ENCODE peak calls at places on chromosomes 4 and X, in four cellular contexts. Y is breast epithelium, V is Peyer's patch, U is right lobe of liver. G is an unnamed sample.

GRCh38 chr4:113683143-113683542 is 78.4 kb downstream of the CAMK2D start:
- DNase-seq in Y (no peak), V (peak; percentile 82), U (no peak), G (no peak)

GRCh38 chr4:128159967-128160366 is 98.9 kb downstream of the LARP1B start:
- DNase-seq in Y (no peak), V (no peak), U (no peak), G (no peak)

GRCh38 chr4:15314974-15315373 is 112.9 kb upstream of the C1QTNF7 start:
- DNase-seq in Y (no peak), V (no peak), U (no peak), G (no peak)

GRCh38 chr4:6498511-6499240 is 26.3 kb upstream of the PPP2R2C start:
- DNase-seq in Y (peak; percentile 9), V (no peak), U (no peak), G (no peak)

GRCh38 chr4:1767058-1767769 is 25.9 kb upstream of the FGFR3 start:
- DNase-seq in Y (no peak), V (no peak), U (no peak), G (no peak)

GRCh38 chr4:154616731-154617130 is 4.3 kb upstream of the FGG start:
- DNase-seq in Y (no peak), V (no peak), U (no peak), G (no peak)

GRCh38 chrX:100368167-100368566 is 41.9 kb downstream of the PCDH19 start:
- DNase-seq in Y (no peak), V (no peak), U (no peak), G (no peak)

GRCh38 chrX:108068121-108068520 is 23.2 kb downstream of the PSMD10 start:
- DNase-seq in Y (no peak), V (no peak), U (no peak), G (no peak)

GRCh38 chr4:171186700-171187099 is 626.5 kb upstream of the GALNTL6 start:
- DNase-seq in Y (no peak), V (no peak), U (no peak), G (no peak)

GRCh38 chr4:128796934-128797333 is 12.6 kb upstream of the JADE1 start:
- DNase-seq in Y (no peak), V (no peak), U (no peak), G (no peak)

GRCh38 chr4:152039085-152039484 is 278.3 kb upstream of the GATB start:
- DNase-seq in Y (no peak), V (no peak), U (no peak), G (peak; percentile 74)

GRCh38 chr4:100936676-100937390 is 410.5 kb downstream of the PPP3CA start:
- DNase-seq in Y (no peak), V (no peak), U (no peak), G (no peak)

GRCh38 chr4:52873861-52874343 is 11.8 kb downstream of the RASL11B start:
- DNase-seq in Y (no peak), V (no peak), U (no peak), G (no peak)

GRCh38 chrX:28586291-28586690 is 955 bp upstream of the IL1RAPL1 start:
- DNase-seq in Y (no peak), V (no peak), U (no peak), G (peak; percentile 22)

GRCh38 chr4:7190668-7191545 is 1.4 kb upstream of the SORCS2 start:
- DNase-seq in Y (peak; percentile 12), V (peak; percentile 27), U (no peak), G (peak; percentile 4)

GRCh38 chr4:39044947-39045734 is 12.9 kb upstream of the TMEM156 start:
- DNase-seq in Y (no peak), V (peak; percentile 77), U (no peak), G (no peak)

GRCh38 chrX:23292979-23293651 is 41.5 kb upstream of the PTCHD1 start:
- DNase-seq in Y (no peak), V (no peak), U (no peak), G (no peak)

GRCh38 chr4:85776579-85776978 is 301.6 kb downstream of the ARHGAP24 start:
- DNase-seq in Y (no peak), V (no peak), U (no peak), G (no peak)

GRCh38 chr4:15451866-15452765 is 17.6 kb upstream of the CC2D2A start:
- DNase-seq in Y (no peak), V (no peak), U (no peak), G (no peak)

GRCh38 chr4:3347871-3348270 is 55.0 kb downstream of the RGS12 start:
- DNase-seq in Y (no peak), V (no peak), U (no peak), G (no peak)

GRCh38 chr4:70399319-70399718 is 1.6 kb downstream of the OPRPN start:
- DNase-seq in Y (no peak), V (no peak), U (no peak), G (no peak)

GRCh38 chr4:98793658-98794057 is 135.2 kb upstream of the TSPAN5 start:
- DNase-seq in Y (no peak), V (no peak), U (no peak), G (no peak)

GRCh38 chr4:121562833-121563232 is 133.9 kb downstream of the ANXA5 start:
- DNase-seq in Y (no peak), V (no peak), U (no peak), G (no peak)

GRCh38 chrX:149074429-149074828 is 430.7 kb downstream of the IDS start:
- DNase-seq in Y (no peak), V (no peak), U (no peak), G (peak; percentile 61)

GRCh38 chr4:3494501-3494900 is 31.4 kb downstream of the DOK7 start:
- DNase-seq in Y (no peak), V (no peak), U (no peak), G (no peak)

GRCh38 chrX:50157545-50158125 is 43.2 kb downstream of the AKAP4 start:
- DNase-seq in Y (no peak), V (peak; percentile 61), U (no peak), G (no peak)

GRCh38 chr4:185576918-185577591 is 41.7 kb upstream of the PDLIM3 start:
- DNase-seq in Y (no peak), V (no peak), U (no peak), G (no peak)

DNA sequence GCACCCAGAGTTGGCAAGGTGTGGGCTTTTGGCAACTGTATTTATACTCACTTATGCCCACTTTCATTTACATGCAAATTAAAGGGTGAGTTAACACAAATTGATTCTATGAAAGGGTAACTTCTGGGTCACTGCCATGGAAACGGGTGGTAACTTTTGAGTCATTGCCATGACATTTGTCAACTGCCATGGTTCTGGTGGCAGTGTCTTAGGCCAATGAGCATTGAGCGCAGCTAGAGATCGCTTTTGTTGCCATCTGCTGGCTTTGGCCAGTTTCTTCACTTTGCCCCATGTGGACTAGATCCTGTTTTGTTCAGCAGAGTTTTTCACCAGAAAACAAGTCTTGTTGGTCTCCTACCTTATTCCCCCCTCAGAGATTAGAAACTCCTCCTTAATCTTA is 170.8 kb upstream of the NUDT6 start:
- DNase-seq in Y (no peak), V (no peak), U (no peak), G (no peak)
- TF ChIP-seq CTCF in Y (no peak), V (no peak), U (no peak), G (no peak)

GRCh38 chr4:40626183-40626990 is 3.3 kb downstream of the RBM47 start:
- DNase-seq in Y (no peak), V (no peak), U (no peak), G (no peak)

GRCh38 chr4:40630335-40631021 is 814 bp upstream of the RBM47 start:
- DNase-seq in Y (peak; percentile 76), V (peak; percentile 72), U (peak; percentile 87), G (no peak)

GRCh38 chr4:40628888-40629287 is 776 bp downstream of the RBM47 start:
- DNase-seq in Y (no peak), V (no peak), U (no peak), G (no peak)

GRCh38 chr4:40627540-40627939 is 2.1 kb downstream of the RBM47 start:
- DNase-seq in Y (no peak), V (no peak), U (no peak), G (no peak)

GRCh38 chr4:40629401-40630334 is at the start of gene RBM47:
- DNase-seq in Y (peak; percentile 88), V (peak; percentile 86), U (peak; percentile 91), G (peak; percentile 57)
- TF ChIP-seq POLR2A in Y (peak; percentile 48), V (peak; percentile 49), U (peak; percentile 75), G (no peak)

DNA sequence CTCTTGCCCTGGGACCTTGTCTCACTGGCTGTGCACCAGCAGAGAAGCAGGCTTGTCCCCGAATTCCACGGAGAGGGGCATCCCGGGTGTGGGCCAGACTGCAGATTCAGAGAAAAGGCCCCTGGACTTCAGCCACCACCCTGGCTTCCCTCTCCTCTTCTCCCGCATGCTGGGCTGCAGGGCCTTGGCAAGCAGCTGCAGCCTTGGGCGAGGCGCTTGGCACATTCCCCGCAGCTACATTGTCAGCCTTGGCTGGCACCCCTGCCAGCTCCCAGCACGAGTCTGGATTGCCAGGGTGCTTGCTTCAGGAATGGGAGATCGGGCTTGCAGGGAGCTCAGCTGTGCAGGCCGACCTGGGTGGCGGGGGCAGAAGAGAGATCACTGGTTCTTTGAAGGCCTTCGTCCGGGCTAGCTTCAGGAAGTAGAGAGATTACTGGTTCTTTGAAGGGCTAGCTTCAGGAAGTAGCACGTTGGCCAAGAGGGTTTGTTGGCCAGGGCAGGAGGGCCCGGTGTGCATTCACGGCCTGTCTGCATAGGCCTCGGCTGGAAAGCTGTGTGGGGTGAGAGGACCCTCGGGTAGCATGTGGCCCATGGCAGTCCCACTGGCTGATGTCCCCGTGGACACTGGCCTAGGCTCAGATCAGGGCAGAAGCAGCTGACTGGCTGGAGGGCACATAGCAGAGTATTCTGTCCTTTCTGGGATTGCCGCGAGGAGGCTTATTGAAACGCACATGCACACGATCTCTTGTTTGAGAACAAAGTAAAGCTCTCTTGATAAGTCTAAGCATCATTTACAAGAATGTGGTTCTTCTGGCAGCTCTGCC is 2.7 kb downstream of the ABCD1 start:
- DNase-seq in Y (no peak), V (no peak), U (peak; percentile 84), G (peak; percentile 62)
- H3K4me1 ChIP-seq in Y (no peaks in the 10 kb centered on the region), V (peaks cover 19% of the 10 kb centered on the region), U (no peaks in the 10 kb centered on the region), G (peaks cover 24% of the 10 kb centered on the region)

DNA sequence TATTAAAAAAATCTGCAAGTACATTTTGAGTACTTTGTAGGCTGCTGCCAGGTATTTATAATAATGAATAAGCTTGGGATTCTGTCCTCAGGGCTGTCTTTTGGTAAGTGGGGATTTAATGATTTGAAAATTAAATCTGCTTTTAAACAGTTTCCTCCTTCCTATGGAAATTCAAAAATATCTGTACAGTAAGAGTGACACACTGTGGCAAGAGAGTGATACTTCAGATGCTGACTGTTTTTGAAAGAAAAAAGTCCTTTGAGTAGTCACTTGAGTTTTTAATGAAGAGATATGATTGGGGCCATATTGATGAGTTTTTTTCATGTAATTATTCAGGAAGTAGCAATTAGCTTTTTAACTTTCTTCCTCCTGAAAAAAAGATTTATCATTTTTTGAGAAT is 49.2 kb downstream of the SMARCAD1 start:
- DNase-seq in Y (no peak), V (no peak), U (no peak), G (no peak)
- TF ChIP-seq CTCF in Y (no peak), V (peak; percentile 38), U (peak; percentile 16), G (no peak)

GRCh38 chrX:15334561-15334960 is 762 bp downstream of the PIGA start:
- DNase-seq in Y (no peak), V (no peak), U (no peak), G (no peak)
- TF ChIP-seq POLR2A in Y (no peak), V (no peak), U (no peak), G (no peak)

GRCh38 chr4:41432219-41432618 is 105.7 kb upstream of the LIMCH1 start:
- DNase-seq in Y (no peak), V (no peak), U (no peak), G (no peak)
- H3K4me1 ChIP-seq in Y (no peaks in the 10 kb centered on the region), V (no peaks in the 10 kb centered on the region), U (no peaks in the 10 kb centered on the region), G (peaks cover 75% of the 10 kb centered on the region)

GRCh38 chrX:2828404-2829065 is at the start of gene GYG2:
- DNase-seq in Y (no peak), V (no peak), U (peak; percentile 68), G (no peak)
- TF ChIP-seq CTCF in Y (no peak), V (no peak), U (no peak), G (no peak)

G was measured in heart left ventricle.